ENCODE peak calls at places on chromosomes 3 and 15, in nine cellular contexts. K is GM23338, O is left lung, J is lower lobe of right lung, A is AG09319, H is GM12864, C is NB4, W is brain microvascular endothelial cell, F is WERI-Rb-1. L is an unnamed sample.

GRCh38 chr15:39789736-39790135 is 7.1 kb upstream of the FSIP1 start:
- DNase-seq in K (no peak), O (no peak), J (no peak), A (no peak), H (no peak), C (peak), W (no peak), F (no peak), L (no peak)

GRCh38 chr3:42190701-42191442 is 75.1 kb downstream of the CCK start:
- DNase-seq in K (peak), O (no peak), J (peak), A (no peak), H (no peak), C (peak), W (peak), F (peak), L (peak)

GRCh38 chr3:157544501-157545139 is 41.4 kb upstream of the VEPH1 start:
- DNase-seq in K (no peak), O (no peak), J (no peak), A (peak), H (no peak), C (no peak), W (no peak), F (no peak), L (no peak)

GRCh38 chr3:183576487-183577107 is 21.1 kb upstream of the KLHL6 start:
- DNase-seq in K (no peak), O (no peak), J (no peak), A (no peak), H (no peak), C (peak), W (peak), F (no peak), L (no peak)

GRCh38 chr3:30476373-30477082 is 129.9 kb upstream of the TGFBR2 start:
- DNase-seq in K (no peak), O (no peak), J (no peak), A (no peak), H (no peak), C (no peak), W (no peak), F (no peak), L (no peak)

GRCh38 chr15:72117448-72117697 is 577 bp downstream of the MYO9A start:
- DNase-seq in K (peak), O (peak), J (peak), A (peak), H (no peak), C (peak), W (peak), F (peak), L (peak)

GRCh38 chr3:107710851-107711250 is 188.1 kb downstream of the BBX start:
- DNase-seq in K (no peak), O (peak), J (peak), A (no peak), H (no peak), C (peak), W (peak), F (no peak), L (no peak)

GRCh38 chr15:86165263-86166204 is 85.9 kb downstream of the AGBL1 start:
- DNase-seq in K (no peak), O (no peak), J (no peak), A (no peak), H (no peak), C (no peak), W (no peak), F (no peak), L (no peak)

GRCh38 chr3:45958333-45958791 is 15.1 kb downstream of the CXCR6 start:
- DNase-seq in K (no peak), O (no peak), J (no peak), A (no peak), H (no peak), C (no peak), W (no peak), F (no peak), L (no peak)

GRCh38 chr3:15269091-15269989 is 63.0 kb downstream of the SH3BP5 start:
- DNase-seq in K (no peak), O (peak), J (peak), A (peak), H (peak), C (peak), W (peak), F (no peak), L (peak)

GRCh38 chr3:131503328-131503650 is 518 bp upstream of the MRPL3 start:
- DNase-seq in K (peak), O (no peak), J (no peak), A (peak), H (no peak), C (peak), W (no peak), F (no peak), L (no peak)

GRCh38 chr3:197730200-197730599 is 6.5 kb downstream of the RUBCN start:
- DNase-seq in K (peak), O (no peak), J (no peak), A (no peak), H (no peak), C (no peak), W (peak), F (no peak), L (no peak)

GRCh38 chr15:69380100-69380725 is 33.9 kb upstream of the KIF23 start:
- DNase-seq in K (peak), O (no peak), J (no peak), A (no peak), H (no peak), C (peak), W (peak), F (peak), L (no peak)
- TF ChIP-seq CTCF in K (peak), O (no peak), J (no peak), A (peak), H (no peak), C (peak), W (peak), F (peak), L (no peak)

DNA sequence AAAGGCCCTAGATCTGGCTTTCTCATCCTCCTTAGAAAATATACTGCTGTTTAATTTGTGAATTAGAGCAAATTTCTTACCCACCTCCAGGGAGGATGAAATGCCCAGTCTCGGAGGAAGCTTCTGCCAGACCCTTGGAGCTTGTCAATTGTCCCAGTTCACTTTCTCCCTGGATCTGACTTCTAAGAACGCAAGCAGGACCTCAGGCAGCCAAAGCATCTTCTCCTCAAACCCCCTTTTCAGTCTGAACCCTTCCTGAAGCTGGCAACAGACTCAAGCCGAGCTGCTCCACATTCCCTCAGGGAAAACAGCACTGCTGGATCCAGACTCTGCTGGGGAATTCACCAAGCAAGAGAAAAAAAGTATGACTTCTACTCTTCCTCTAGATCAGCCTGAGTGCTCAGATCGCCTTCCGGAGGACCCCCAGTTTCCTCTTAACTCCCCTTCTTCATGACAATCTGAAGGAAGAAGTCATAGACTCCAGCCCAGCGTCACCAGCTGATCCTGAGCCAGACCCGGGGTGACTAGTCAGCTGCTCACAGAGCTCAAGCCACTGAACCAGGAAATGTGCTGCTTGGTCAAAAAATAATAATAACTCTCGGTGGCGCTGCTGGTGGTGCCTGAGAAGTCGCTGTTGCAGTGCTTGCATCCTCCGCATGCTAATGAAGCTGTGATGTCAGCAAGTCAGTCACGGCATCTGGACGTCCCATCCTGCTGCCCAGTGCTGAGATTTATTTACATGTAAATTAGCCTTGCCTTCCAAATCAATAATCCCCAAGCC is at the start of gene PRICKLE2:
- DNase-seq in K (peak), O (peak), J (peak), A (peak), H (peak), C (no peak), W (peak), F (peak), L (no peak)
- TF ChIP-seq CTCF in K (no peak), O (no peak), J (no peak), A (peak), H (peak), C (no peak), W (peak), F (peak), L (no peak)

DNA sequence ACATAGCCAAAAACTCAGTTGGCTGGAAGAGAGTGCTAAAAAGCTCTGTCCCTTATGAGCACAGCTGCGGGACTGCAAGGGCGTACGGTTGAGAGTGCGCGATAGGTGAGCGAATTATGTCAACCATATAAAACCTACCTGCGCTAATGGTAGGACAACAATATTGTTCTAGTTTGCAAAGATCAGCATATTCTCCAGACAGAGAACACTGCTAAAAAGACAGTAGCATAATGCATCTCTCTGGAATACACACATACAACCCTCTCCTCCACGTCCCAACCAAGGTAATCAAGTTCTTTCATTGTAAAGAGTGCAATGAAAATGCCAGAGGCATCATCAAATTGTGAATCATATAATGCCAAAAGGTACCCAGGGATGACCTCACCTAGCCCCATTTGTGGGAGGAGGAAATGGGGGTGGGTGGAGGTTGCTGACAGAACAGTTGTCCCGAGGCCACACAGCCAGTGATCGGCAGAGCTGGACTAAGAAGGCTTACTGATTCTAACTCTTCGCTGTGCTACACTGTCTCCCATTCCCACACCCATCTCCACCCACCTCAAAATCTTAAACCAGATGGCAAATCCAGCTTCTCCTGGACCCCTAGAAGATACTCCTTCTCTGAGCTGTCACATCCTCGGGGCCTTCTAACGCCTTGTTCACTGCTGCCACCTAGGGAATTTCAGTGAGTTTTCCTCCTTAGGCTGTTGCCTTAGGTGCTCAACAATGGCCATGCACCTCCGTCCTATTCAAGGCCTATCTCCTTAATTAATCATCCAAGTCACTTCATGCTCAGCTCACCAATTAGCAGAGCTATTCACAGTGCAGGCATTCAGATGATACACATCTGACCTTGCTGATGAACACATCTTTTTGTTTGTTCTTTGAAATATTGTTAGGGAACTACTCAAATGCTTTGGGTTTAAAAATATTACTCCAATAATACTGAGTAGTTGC is 60.7 kb downstream of the RPL22L1 start:
- DNase-seq in K (peak), O (no peak), J (no peak), A (peak), H (peak), C (peak), W (peak), F (peak), L (no peak)
- TF ChIP-seq CTCF in K (peak), O (peak), J (peak), A (peak), H (peak), C (peak), W (peak), F (peak), L (no peak)

GRCh38 chr3:190585771-190586630 is 72.1 kb downstream of the IL1RAP start:
- DNase-seq in K (peak), O (peak), J (no peak), A (peak), H (no peak), C (peak), W (peak), F (no peak), L (no peak)

GRCh38 chr3:190591080-190591479 is 77.2 kb downstream of the IL1RAP start:
- DNase-seq in K (no peak), O (no peak), J (no peak), A (no peak), H (no peak), C (no peak), W (no peak), F (no peak), L (no peak)

GRCh38 chr3:190589326-190589725 is 75.4 kb downstream of the IL1RAP start:
- DNase-seq in K (no peak), O (no peak), J (no peak), A (no peak), H (no peak), C (no peak), W (no peak), F (no peak), L (no peak)

GRCh38 chr3:190582667-190583066 is 68.8 kb downstream of the IL1RAP start:
- DNase-seq in K (no peak), O (no peak), J (no peak), A (no peak), H (no peak), C (no peak), W (no peak), F (no peak), L (no peak)

GRCh38 chr3:190586631-190587000 is 72.7 kb downstream of the IL1RAP start:
- DNase-seq in K (no peak), O (no peak), J (no peak), A (no peak), H (no peak), C (peak), W (peak), F (no peak), L (no peak)
- TF ChIP-seq CTCF in K (no peak), O (no peak), J (no peak), A (no peak), H (no peak), C (no peak), W (no peak), F (no peak), L (no peak)

GRCh38 chr15:49521802-49522201 is 98.8 kb downstream of the FGF7 start:
- DNase-seq in K (peak), O (no peak), J (no peak), A (no peak), H (no peak), C (peak), W (peak), F (peak), L (no peak)
- TF ChIP-seq CTCF in K (peak), O (no peak), J (no peak), A (no peak), H (peak), C (no peak), W (peak), F (peak), L (no peak)

GRCh38 chr3:115862099-115862498 is 238.8 kb downstream of the GAP43 start:
- DNase-seq in K (no peak), O (no peak), J (no peak), A (no peak), H (no peak), C (no peak), W (no peak), F (peak), L (no peak)

GRCh38 chr3:115862824-115863223 is 239.5 kb downstream of the GAP43 start:
- DNase-seq in K (peak), O (no peak), J (no peak), A (no peak), H (no peak), C (no peak), W (no peak), F (peak), L (no peak)

GRCh38 chr3:115860766-115861165 is 237.5 kb downstream of the GAP43 start:
- DNase-seq in K (no peak), O (no peak), J (no peak), A (no peak), H (no peak), C (no peak), W (no peak), F (no peak), L (no peak)

GRCh38 chr3:115858995-115859807 is 235.9 kb downstream of the GAP43 start:
- DNase-seq in K (peak), O (no peak), J (no peak), A (no peak), H (no peak), C (no peak), W (no peak), F (no peak), L (no peak)

GRCh38 chr3:115861166-115861733 is 237.9 kb downstream of the GAP43 start:
- DNase-seq in K (peak), O (no peak), J (no peak), A (no peak), H (no peak), C (no peak), W (no peak), F (no peak), L (no peak)
- TF ChIP-seq CTCF in K (peak), O (no peak), J (no peak), A (no peak), H (no peak), C (no peak), W (no peak), F (no peak), L (no peak)

GRCh38 chr3:139388961-139389551 is 391 bp downstream of the COPB2 start:
- DNase-seq in K (peak), O (no peak), J (no peak), A (no peak), H (no peak), C (no peak), W (no peak), F (no peak), L (no peak)
- TF ChIP-seq CTCF in K (no peak), O (no peak), J (no peak), A (no peak), H (no peak), C (no peak), W (no peak), F (no peak), L (no peak)

DNA sequence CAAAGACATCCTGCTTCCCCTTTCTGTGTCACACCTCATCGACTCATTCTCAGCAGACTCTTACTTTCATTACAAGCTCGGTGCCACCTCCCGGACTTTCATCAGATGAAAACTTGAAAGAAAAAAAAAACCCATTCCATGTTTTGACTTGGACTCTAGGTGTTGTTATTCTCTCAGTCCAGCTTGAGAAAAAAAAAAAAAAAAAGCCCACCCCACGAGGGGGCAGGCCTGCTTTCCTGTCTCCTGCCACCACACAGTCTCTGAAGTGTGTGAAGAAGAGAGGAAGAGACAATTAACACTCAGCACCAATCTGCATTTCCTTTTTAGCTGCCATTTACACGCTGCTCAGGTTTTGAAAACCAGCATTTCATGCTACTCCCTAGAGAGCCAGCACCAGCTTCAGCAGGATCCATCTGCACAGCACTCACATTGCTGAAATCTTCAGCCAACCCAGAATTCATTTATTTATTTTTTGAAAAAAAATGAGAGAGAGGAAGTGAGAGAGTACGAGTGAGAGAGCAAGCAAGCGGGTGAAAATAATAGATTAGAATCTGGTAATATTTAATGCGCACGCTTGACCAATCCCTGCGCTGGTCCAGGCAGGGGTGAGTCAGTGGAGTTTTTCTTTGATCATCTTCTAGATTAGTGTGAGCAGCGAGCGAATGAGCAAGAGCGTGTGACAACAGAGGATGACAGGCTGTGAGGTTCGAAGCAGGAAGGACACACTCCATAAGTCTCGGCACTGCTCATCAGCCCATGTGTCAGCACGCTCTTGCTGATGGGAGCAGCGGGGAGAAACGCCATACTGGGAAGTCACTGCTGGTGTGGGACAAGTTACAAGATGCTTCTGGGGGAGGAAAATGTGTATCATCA is 23.5 kb downstream of the ZNF80 start:
- DNase-seq in K (peak), O (no peak), J (peak), A (peak), H (peak), C (peak), W (peak), F (no peak), L (no peak)
- TF ChIP-seq CTCF in K (peak), O (no peak), J (no peak), A (no peak), H (peak), C (no peak), W (peak), F (no peak), L (no peak)

GRCh38 chr3:31790516-31791148 is 190.4 kb downstream of the OSBPL10 start:
- DNase-seq in K (no peak), O (no peak), J (no peak), A (no peak), H (no peak), C (no peak), W (no peak), F (no peak), L (no peak)
- TF ChIP-seq CTCF in K (no peak), O (no peak), J (no peak), A (no peak), H (no peak), C (no peak), W (no peak), F (no peak), L (no peak)

GRCh38 chr3:84830476-84830875 is 128.3 kb upstream of the CADM2 start:
- DNase-seq in K (no peak), O (no peak), J (no peak), A (no peak), H (no peak), C (no peak), W (no peak), F (no peak), L (no peak)

GRCh38 chr3:84820906-84821305 is 137.9 kb upstream of the CADM2 start:
- DNase-seq in K (no peak), O (no peak), J (no peak), A (no peak), H (no peak), C (no peak), W (no peak), F (no peak), L (no peak)

GRCh38 chr3:84820126-84820525 is 138.7 kb upstream of the CADM2 start:
- DNase-seq in K (no peak), O (no peak), J (no peak), A (no peak), H (no peak), C (no peak), W (no peak), F (no peak), L (no peak)

DNA sequence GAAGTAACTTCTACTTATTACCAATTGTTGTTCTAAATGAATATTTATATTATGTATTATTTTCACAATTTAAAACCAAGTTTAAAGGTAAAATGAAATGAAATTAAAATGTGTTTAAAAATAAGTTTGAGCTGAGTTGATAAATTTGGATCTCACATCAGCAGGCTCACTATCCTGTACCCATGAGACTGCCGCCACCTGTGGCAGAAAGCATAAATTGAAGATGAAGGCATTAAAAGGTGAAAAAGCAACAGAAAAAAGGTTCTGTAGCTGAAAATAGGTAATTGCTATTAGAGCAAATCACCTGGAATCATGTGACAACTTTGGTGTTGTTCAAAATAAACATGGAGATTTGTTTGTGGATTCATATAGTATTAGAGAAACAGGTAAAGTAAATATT is 133.0 kb upstream of the CADM2 start:
- DNase-seq in K (peak), O (no peak), J (no peak), A (no peak), H (no peak), C (no peak), W (no peak), F (no peak), L (no peak)
- TF ChIP-seq CTCF in K (peak), O (no peak), J (no peak), A (no peak), H (no peak), C (no peak), W (no peak), F (no peak), L (no peak)

L was measured in omental fat pad.